ENCODE peak calls at places on chromosomes 13 and 19, in seven cellular contexts. P is osteocyte, Q is endothelial cell, N is mucosa of descending colon, Y is NCI-H2029 treated with DMSO at 0.1 percent for 48 hours, A is cardiac fibroblast, C is substantia nigra. R is an unnamed sample.

GRCh38 chr13:94968040-94968756 is 255.9 kb upstream of the SOX21 start:
- DNase-seq in A (no peak), C (peak), P (no peak), Q (peak), Y (no peak), N (no peak), R (no peak)

GRCh38 chr19:44955500-44956439 is 590 bp downstream of the CLPTM1 start:
- DNase-seq in C (no peak), N (no peak), A (peak), Q (no peak), Y (no peak), P (no peak), R (no peak)

GRCh38 chr19:40101813-40102212 is 11.1 kb upstream of the ZNF780A start:
- DNase-seq in Y (no peak), N (no peak), P (no peak), A (no peak), Q (no peak), C (no peak), R (no peak)

GRCh38 chr13:99663185-99663825 is 162.0 kb downstream of the TM9SF2 start:
- DNase-seq in N (no peak), A (no peak), P (peak), Q (no peak), C (no peak), Y (no peak), R (no peak)

GRCh38 chr13:73940098-73940497 is 194.1 kb downstream of the KLF12 start:
- DNase-seq in P (no peak), A (no peak), N (no peak), Q (no peak), Y (no peak), C (no peak), R (no peak)

GRCh38 chr19:15977193-15977592 is 28.4 kb downstream of the OR10H4 start:
- DNase-seq in Y (no peak), P (no peak), N (no peak), Q (no peak), A (no peak), C (no peak), R (no peak)

GRCh38 chr19:1112254-1113208 is 8.7 kb downstream of the GPX4 start:
- DNase-seq in Y (no peak), C (no peak), N (peak), P (no peak), Q (peak), A (no peak), R (no peak)

GRCh38 chr13:27208514-27208913 is 36.9 kb upstream of the USP12 start:
- DNase-seq in N (no peak), A (no peak), P (no peak), Q (no peak), Y (no peak), C (no peak), R (no peak)

GRCh38 chr13:48838193-48839000 is 137.3 kb upstream of the FNDC3A start:
- DNase-seq in N (no peak), P (no peak), Y (no peak), A (peak), Q (no peak), C (no peak), R (no peak)

GRCh38 chr13:54633461-54633860 is 1604.8 kb downstream of the OLFM4 start:
- DNase-seq in P (no peak), Q (no peak), C (no peak), Y (no peak), A (no peak), N (no peak), R (no peak)

GRCh38 chr19:30071871-30072270 is 129.8 kb downstream of the URI1 start:
- DNase-seq in Q (no peak), Y (no peak), N (peak), P (no peak), A (no peak), C (no peak), R (no peak)

GRCh38 chr19:15115080-15115479 is 7.9 kb downstream of the SYDE1 start:
- DNase-seq in P (no peak), Y (no peak), N (no peak), Q (no peak), A (peak), C (no peak), R (peak)

GRCh38 chr13:99803141-99803540 is 168.4 kb downstream of the ZIC5 start:
- DNase-seq in A (no peak), Y (no peak), Q (no peak), N (no peak), C (no peak), P (no peak), R (no peak)

GRCh38 chr13:113577881-113578435 is 6.6 kb upstream of the TFDP1 start:
- DNase-seq in N (no peak), Y (no peak), C (no peak), A (no peak), P (no peak), Q (no peak), R (no peak)

GRCh38 chr19:18611327-18612050 is 1.2 kb upstream of the TMEM59L start:
- DNase-seq in Y (no peak), Q (no peak), P (no peak), N (no peak), A (no peak), C (no peak), R (no peak)

GRCh38 chr19:1097810-1098176 is 2.6 kb upstream of the POLR2E start:
- DNase-seq in A (no peak), Y (peak), P (no peak), N (no peak), C (no peak), Q (no peak), R (no peak)

GRCh38 chr13:38398810-38399493 is 49.3 kb downstream of the UFM1 start:
- DNase-seq in A (peak), Y (no peak), Q (no peak), N (no peak), P (no peak), C (no peak), R (no peak)

GRCh38 chr13:30346789-30347167 is 39.4 kb upstream of the KATNAL1 start:
- DNase-seq in Q (no peak), C (no peak), P (no peak), A (no peak), Y (no peak), N (no peak), R (no peak)

GRCh38 chr13:101417501-101417900 is 1.2 kb upstream of the NALCN start:
- DNase-seq in C (no peak), A (no peak), Y (no peak), N (no peak), P (no peak), Q (no peak), R (no peak)

GRCh38 chr13:40063743-40064142 is 408.3 kb downstream of the COG6 start:
- DNase-seq in C (no peak), A (no peak), Y (no peak), N (no peak), Q (no peak), P (no peak), R (no peak)

GRCh38 chr13:31264146-31264545 is 64.4 kb downstream of the B3GLCT start:
- DNase-seq in Y (no peak), N (no peak), A (peak), Q (no peak), P (no peak), C (no peak), R (no peak)

GRCh38 chr19:47505506-47505905 is 9.4 kb downstream of the NAPA start:
- DNase-seq in P (no peak), N (no peak), C (no peak), Y (no peak), Q (no peak), A (no peak), R (no peak)

GRCh38 chr13:32650705-32651311 is 64.6 kb downstream of the PDS5B start:
- DNase-seq in Y (no peak), N (no peak), Q (peak), A (peak), C (no peak), P (no peak), R (peak)

GRCh38 chr13:73684286-73684685 is 449.9 kb downstream of the KLF12 start:
- DNase-seq in Y (no peak), P (no peak), C (no peak), Q (no peak), A (no peak), N (no peak), R (no peak)